ENCODE peak calls at places on chromosomes 16 and 17, in nine cellular contexts. Y is transverse colon, J is fibroblast of lung, C is cardiac fibroblast, U is breast epithelium, M is AG04449, D is endodermal cell, H is left lung, N is left ventricle myocardium inferior. K is an unnamed sample.

GRCh38 chr17:75832164-75832651 is 12.0 kb downstream of the UNC13D start:
- DNase-seq in Y (peak; percentile 57), J (peak; percentile 89), C (peak; percentile 74), U (no peak), M (no peak), D (peak; percentile 70), H (no peak), N (no peak), K (peak; percentile 60)

GRCh38 chr16:21186326-21186691 is 25.1 kb downstream of the ZP2 start:
- DNase-seq in Y (no peak), J (no peak), C (no peak), U (no peak), M (no peak), D (no peak), H (no peak), N (no peak), K (no peak)

GRCh38 chr16:75096730-75097129 is 19.9 kb downstream of the LDHD start:
- DNase-seq in Y (peak; percentile 44), J (no peak), C (no peak), U (no peak), M (no peak), D (peak; percentile 91), H (peak; percentile 71), N (no peak), K (no peak)

GRCh38 chr17:74373838-74374606 is 6.7 kb downstream of the GPR142 start:
- DNase-seq in Y (peak; percentile 70), J (no peak), C (no peak), U (no peak), M (no peak), D (no peak), H (no peak), N (peak; percentile 25), K (no peak)

GRCh38 chr16:23504453-23505179 is 5.7 kb downstream of the GGA2 start:
- DNase-seq in Y (peak; percentile 42), J (peak; percentile 95), C (peak; percentile 82), U (no peak), M (peak; percentile 83), D (peak; percentile 84), H (peak; percentile 88), N (no peak), K (peak; percentile 82)

GRCh38 chr16:19912445-19913305 is 28.0 kb upstream of the GPRC5B start:
- DNase-seq in Y (no peak), J (peak; percentile 9), C (peak; percentile 7), U (no peak), M (no peak), D (peak; percentile 49), H (no peak), N (no peak), K (peak; percentile 17)

GRCh38 chr17:53792451-53792850 is 30.3 kb upstream of the KIF2B start:
- DNase-seq in Y (no peak), J (no peak), C (no peak), U (no peak), M (no peak), D (no peak), H (no peak), N (no peak), K (no peak)

GRCh38 chr17:34667656-34668055 is 88.3 kb downstream of the TMEM132E start:
- DNase-seq in Y (no peak), J (no peak), C (no peak), U (no peak), M (no peak), D (peak; percentile 35), H (no peak), N (no peak), K (no peak)

DNA sequence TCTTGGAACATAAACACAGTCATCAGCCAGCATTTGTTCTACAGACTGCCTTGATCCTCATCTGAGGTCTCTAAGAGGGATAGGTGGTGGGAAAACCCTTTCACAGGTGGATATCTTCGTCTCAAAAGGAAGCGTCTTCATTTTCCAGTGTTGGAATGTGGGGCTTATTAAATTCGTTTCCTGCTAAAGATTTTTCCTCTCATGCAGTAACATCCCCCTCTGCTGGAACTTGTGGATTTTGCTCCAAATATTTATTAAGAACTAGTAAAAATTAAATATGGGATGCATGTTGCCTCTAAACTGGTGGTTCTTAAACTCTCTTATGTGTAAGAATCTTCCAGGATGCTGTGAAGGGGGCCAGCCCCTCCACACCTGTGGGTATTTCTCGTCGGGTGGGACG is 20.1 kb upstream of the MLYCD start:
- DNase-seq in Y (no peak), J (peak; percentile 45), C (peak; percentile 71), U (no peak), M (no peak), D (no peak), H (no peak), N (no peak), K (peak; percentile 75)
- TF ChIP-seq CTCF in Y (peak; percentile 41), J (peak; percentile 67), C (peak; percentile 53), U (no peak), M (peak; percentile 35), D (peak; percentile 74), H (no peak), N (peak; percentile 58), K (peak; percentile 63)

GRCh38 chr17:48589060-48589830 is 796 bp downstream of the HOXB3 start:
- DNase-seq in Y (no peak), J (no peak), C (no peak), U (no peak), M (no peak), D (no peak), H (no peak), N (no peak), K (no peak)

GRCh38 chr17:48589831-48590602 is at the start of gene HOXB3:
- DNase-seq in Y (no peak), J (no peak), C (no peak), U (no peak), M (peak; percentile 67), D (peak; percentile 65), H (no peak), N (no peak), K (no peak)

GRCh38 chr17:48592097-48592496 is 1.5 kb downstream of the HOXB5 start:
- DNase-seq in Y (no peak), J (peak; percentile 64), C (no peak), U (no peak), M (no peak), D (peak; percentile 68), H (no peak), N (no peak), K (no peak)

GRCh38 chr17:48591435-48592077 is 1.5 kb upstream of the HOXB3 start:
- DNase-seq in Y (no peak), J (no peak), C (no peak), U (no peak), M (no peak), D (no peak), H (no peak), N (no peak), K (no peak)

DNA sequence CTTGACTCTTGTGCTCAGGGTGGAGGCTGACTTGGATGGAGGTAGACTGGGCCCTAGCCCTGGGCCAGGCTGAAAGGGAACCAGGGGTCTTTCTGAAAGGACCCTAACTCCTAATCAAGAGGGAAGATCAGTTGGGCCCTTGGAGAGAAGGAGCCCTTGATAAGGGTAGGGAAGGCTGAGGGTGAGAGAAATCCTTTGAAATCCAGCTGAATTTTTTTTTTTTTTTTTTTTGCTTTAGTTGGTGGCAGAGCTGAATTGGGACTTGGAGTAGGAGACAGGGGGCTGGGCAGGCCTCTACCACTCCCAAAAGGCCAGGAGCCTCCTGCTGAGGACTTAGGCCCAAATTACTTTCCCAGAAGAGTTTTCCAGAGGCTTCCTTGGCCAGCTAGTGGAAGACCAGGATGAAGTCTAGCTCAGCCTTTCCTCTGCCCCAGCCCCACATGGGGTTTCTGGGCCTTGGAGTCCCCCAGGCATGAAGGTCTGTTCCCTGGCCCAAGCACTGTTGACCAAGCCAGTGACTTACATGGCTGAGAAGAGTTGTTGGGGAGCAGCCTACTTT is 641 bp upstream of the HOXB3 start:
- DNase-seq in Y (no peak), J (no peak), C (no peak), U (no peak), M (no peak), D (no peak), H (no peak), N (no peak), K (no peak)
- H3K4me3 ChIP-seq in Y (no peak overlapping the region), J (peak overlapping the region; percentile 92), C (no peak overlapping the region), U (no peak overlapping the region), M (peak overlapping the region; percentile 76), D (no peak overlapping the region), H (no peak overlapping the region), N (no peak overlapping the region), K (no peak overlapping the region)

GRCh38 chr16:69327585-69328310 is 2.6 kb downstream of the PDF start:
- DNase-seq in Y (no peak), J (no peak), C (no peak), U (no peak), M (no peak), D (peak; percentile 21), H (no peak), N (no peak), K (no peak)

GRCh38 chr16:69329369-69330285 is 761 bp downstream of the PDF start:
- DNase-seq in Y (peak; percentile 39), J (peak; percentile 26), C (no peak), U (no peak), M (no peak), D (peak; percentile 67), H (no peak), N (no peak), K (peak; percentile 17)

GRCh38 chr16:69328854-69329316 is 1.5 kb downstream of the PDF start:
- DNase-seq in Y (no peak), J (peak; percentile 38), C (no peak), U (no peak), M (no peak), D (no peak), H (no peak), N (no peak), K (peak; percentile 13)

GRCh38 chr16:69326172-69326873 is 4.1 kb downstream of the PDF start:
- DNase-seq in Y (peak; percentile 62), J (no peak), C (no peak), U (no peak), M (no peak), D (no peak), H (no peak), N (no peak), K (no peak)

DNA sequence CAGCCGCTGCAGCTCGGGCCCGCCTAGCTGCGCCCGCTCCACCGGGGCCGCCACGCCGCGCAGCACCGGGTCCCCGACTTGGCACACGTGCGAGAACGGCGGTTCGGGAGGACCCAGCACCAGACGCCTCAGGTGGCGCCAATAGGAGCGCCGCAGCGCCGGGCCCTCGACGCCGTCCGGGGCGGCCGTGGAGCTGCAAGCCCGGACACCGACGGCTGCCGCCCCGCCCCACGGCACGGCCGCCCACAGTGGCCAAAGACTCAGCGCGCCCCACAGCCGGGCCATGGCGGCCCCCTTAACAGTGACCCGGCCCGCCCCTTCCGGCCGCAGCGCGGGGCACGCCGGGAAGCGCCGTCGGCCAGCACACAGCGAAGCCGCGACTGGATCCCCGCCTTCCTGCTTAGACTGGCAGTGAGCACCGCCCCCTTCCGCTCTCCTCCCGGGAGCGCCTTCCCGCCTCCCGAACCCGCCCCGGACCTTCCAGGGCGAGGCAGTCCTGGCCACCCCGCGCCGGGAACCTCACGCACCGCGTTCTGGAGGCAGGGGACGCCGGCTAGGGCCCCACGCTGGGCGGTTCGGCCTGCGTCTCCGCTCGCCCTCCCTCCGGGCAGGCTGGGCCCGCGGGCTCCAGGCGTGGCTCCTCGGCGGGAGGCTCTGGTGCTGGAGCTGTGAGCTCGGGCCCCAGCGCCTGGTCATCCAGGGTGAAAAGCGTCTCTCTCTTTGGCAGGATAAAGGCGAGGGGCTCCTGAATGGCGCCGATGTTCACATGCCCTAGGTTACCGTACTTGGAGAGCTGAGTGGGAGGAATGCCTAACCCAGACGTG is at the start of gene PDF:
- DNase-seq in Y (peak; percentile 95), J (peak; percentile 92), C (peak; percentile 95), U (peak; percentile 93), M (peak; percentile 29), D (peak; percentile 98), H (peak; percentile 99), N (peak; percentile 95), K (peak; percentile 92)
- TF ChIP-seq CTCF in Y (no peak), J (no peak), C (no peak), U (no peak), M (no peak), D (no peak), H (no peak), N (no peak), K (no peak)

GRCh38 chr17:41518789-41519449 is at the start of gene KRT15:
- DNase-seq in Y (no peak), J (no peak), C (peak; percentile 24), U (no peak), M (no peak), D (no peak), H (no peak), N (no peak), K (peak; percentile 16)

GRCh38 chr17:41521574-41522261 is 3.0 kb upstream of the KRT15 start:
- DNase-seq in Y (peak; percentile 88), J (peak; percentile 92), C (peak; percentile 68), U (peak; percentile 84), M (peak; percentile 37), D (peak; percentile 86), H (peak; percentile 91), N (no peak), K (peak; percentile 78)

GRCh38 chr17:41518031-41518430 is 659 bp downstream of the KRT15 start:
- DNase-seq in Y (no peak), J (no peak), C (no peak), U (no peak), M (no peak), D (no peak), H (no peak), N (no peak), K (no peak)

GRCh38 chr17:41520821-41521521 is 2.3 kb upstream of the KRT15 start:
- DNase-seq in Y (peak; percentile 79), J (peak; percentile 36), C (no peak), U (no peak), M (no peak), D (no peak), H (no peak), N (no peak), K (no peak)

DNA sequence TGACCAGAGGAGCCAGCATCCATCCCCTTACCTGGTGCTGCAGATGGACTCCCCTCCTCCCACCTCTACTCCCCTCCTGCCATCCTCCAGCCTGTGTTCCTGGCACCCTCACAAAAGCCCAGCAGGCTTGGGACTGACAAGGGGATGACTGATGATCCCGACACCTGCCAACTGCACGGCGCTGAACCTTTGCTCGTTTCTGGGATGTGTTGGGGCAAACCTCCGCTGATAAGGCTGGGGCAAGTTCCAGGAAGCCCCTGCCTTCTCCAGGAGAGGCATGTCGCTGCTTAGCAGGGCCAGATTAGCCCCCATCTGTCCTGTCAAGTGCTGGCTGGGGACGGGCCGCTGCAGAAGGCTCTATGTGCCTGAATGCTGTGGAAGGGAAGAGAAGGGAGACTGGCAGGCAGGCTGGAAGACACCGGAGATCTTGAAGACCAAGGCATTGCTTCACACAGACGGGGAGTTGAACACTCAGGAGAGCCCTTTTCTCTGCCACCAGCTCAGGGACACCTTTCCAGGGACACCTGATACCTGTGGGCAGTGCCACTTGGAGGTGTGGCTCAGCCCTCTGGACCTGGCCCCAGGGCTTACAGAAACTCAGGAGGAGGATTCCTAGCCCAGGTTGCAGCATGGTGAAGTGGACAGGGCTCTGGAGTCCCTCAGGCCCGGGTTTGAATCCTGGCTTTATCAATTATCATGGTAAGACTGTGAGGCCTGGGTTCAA is 973 bp upstream of the KRT15 start:
- DNase-seq in Y (peak; percentile 41), J (no peak), C (no peak), U (no peak), M (no peak), D (no peak), H (no peak), N (no peak), K (no peak)
- H3K4me3 ChIP-seq in Y (no peak overlapping the region), J (no peak overlapping the region), C (no peak overlapping the region), U (peak overlapping the region; percentile 49), M (no peak overlapping the region), D (no peak overlapping the region), H (no peak overlapping the region), N (no peak overlapping the region), K (no peak overlapping the region)

K was measured in fibroblast of pulmonary artery.